ENCODE peak calls at places on chromosomes 2 and 18, in seven cellular contexts. W, Z, C, F, H, T and Q are unnamed samples.

GRCh38 chr2:112740522-112740921 is 19.7 kb downstream of the NT5DC4 start:
- DNase-seq in W (no peak), Z (no peak), C (no peak), F (no peak), H (no peak), T (no peak), Q (no peak)

GRCh38 chr18:47953471-47953931 is 23.0 kb upstream of the SMAD2 start:
- DNase-seq in W (no peak), Z (no peak), C (no peak), F (peak), H (no peak), T (no peak), Q (peak)

GRCh38 chr18:48833701-48834394 is 116.9 kb downstream of the SMAD7 start:
- DNase-seq in W (peak), Z (peak), C (no peak), F (no peak), H (no peak), T (peak), Q (no peak)

GRCh38 chr2:238601433-238602222 is 174.9 kb downstream of the ASB1 start:
- DNase-seq in W (peak), Z (no peak), C (no peak), F (no peak), H (no peak), T (peak), Q (no peak)

GRCh38 chr18:37409870-37410269 is 155.7 kb downstream of the CELF4 start:
- DNase-seq in W (no peak), Z (peak), C (no peak), F (peak), H (no peak), T (no peak), Q (peak)

GRCh38 chr18:13611616-13612110 is 114.7 kb downstream of the FAM210A start:
- DNase-seq in W (peak), Z (peak), C (no peak), F (peak), H (peak), T (peak), Q (peak)

GRCh38 chr2:133053541-133053940 is 383.5 kb upstream of the LYPD1 start:
- DNase-seq in W (no peak), Z (no peak), C (no peak), F (no peak), H (no peak), T (no peak), Q (no peak)

GRCh38 chr2:121626777-121627524 is 22.3 kb downstream of the CLASP1 start:
- DNase-seq in W (peak), Z (no peak), C (no peak), F (no peak), H (no peak), T (peak), Q (no peak)

GRCh38 chr2:156430978-156431358 is 5.2 kb upstream of the GPD2 start:
- DNase-seq in W (peak), Z (no peak), C (no peak), F (peak), H (no peak), T (peak), Q (peak)

GRCh38 chr2:61575447-61575859 is 37.3 kb upstream of the XPO1 start:
- DNase-seq in W (no peak), Z (no peak), C (no peak), F (no peak), H (no peak), T (no peak), Q (peak)

GRCh38 chr2:235054497-235054896 is 102.7 kb downstream of the SH3BP4 start:
- DNase-seq in W (no peak), Z (peak), C (no peak), F (no peak), H (no peak), T (no peak), Q (no peak)

GRCh38 chr2:14516844-14517243 is 115.7 kb upstream of the LRATD1 start:
- DNase-seq in W (peak), Z (no peak), C (no peak), F (peak), H (no peak), T (peak), Q (no peak)

GRCh38 chr2:118530976-118531375 is 316.5 kb downstream of the EN1 start:
- DNase-seq in W (no peak), Z (no peak), C (no peak), F (no peak), H (no peak), T (no peak), Q (peak)

GRCh38 chr2:20141056-20141762 is 83.7 kb downstream of the SDC1 start:
- DNase-seq in W (peak), Z (peak), C (no peak), F (no peak), H (no peak), T (peak), Q (peak)

GRCh38 chr18:11146238-11146946 is 3.0 kb downstream of the PIEZO2 start:
- DNase-seq in W (no peak), Z (peak), C (no peak), F (no peak), H (no peak), T (no peak), Q (peak)

DNA sequence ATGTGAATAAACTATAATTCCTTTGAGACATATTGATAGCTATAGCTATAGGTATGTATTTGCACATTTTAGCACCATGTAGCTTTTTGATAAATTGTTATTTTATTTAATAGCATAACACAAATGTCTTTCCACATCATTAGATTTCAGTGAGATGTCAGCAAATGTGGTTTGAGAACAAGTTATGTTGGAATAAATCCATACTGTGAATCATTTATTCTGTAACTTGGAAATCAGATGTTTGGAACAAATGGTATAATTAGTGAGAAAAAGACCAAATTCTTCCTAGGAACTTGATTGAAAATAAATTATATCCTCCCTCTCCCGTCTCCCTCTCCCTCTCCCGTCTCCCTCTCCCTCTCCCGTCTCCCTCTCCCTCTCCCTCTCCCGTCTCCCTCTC is 62.8 kb downstream of the NABP1 start:
- DNase-seq in W (no peak), Z (no peak), C (no peak), F (no peak), H (no peak), T (no peak), Q (no peak)
- H3K27ac ChIP-seq in W (no peak), Z (no peak), C (no peak), F (no peak), H (no peak), T (no peak), Q (no peak)

DNA sequence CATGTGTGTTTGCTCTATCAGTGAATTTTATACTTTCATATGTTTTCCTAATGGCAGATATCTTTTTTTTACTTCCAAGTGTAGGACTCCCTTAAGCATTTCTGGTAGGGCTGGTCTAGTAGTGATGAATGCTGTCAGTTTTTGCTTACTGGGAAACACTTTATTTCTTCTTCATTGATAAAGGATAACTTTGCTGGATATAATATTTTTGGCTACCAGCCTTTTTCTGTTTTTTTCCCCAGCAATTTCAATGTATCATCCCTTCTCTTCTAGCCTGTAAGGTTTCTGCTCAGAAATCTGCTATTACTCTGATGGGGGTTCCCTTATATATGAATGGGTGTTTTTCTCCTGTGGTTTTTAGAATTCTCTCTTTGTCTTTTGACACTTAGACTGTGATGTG is 980.6 kb upstream of the PIK3C3 start:
- DNase-seq in W (no peak), Z (no peak), C (no peak), F (no peak), H (no peak), T (no peak), Q (no peak)
- H3K23ac ChIP-seq in W (no peak), Z (no peak), C (no peak), F (no peak), H (no peak), T (no peak), Q (no peak)

GRCh38 chr2:171966688-171967087 is 33.1 kb upstream of the METAP1D start:
- DNase-seq in W (no peak), Z (no peak), C (no peak), F (no peak), H (no peak), T (no peak), Q (no peak)

GRCh38 chr2:171966268-171966667 is 33.5 kb upstream of the METAP1D start:
- DNase-seq in W (no peak), Z (no peak), C (no peak), F (no peak), H (no peak), T (no peak), Q (no peak)

GRCh38 chr2:171964328-171964727 is 35.4 kb upstream of the METAP1D start:
- DNase-seq in W (no peak), Z (no peak), C (no peak), F (no peak), H (no peak), T (no peak), Q (no peak)

GRCh38 chr2:171965238-171965637 is 34.5 kb upstream of the METAP1D start:
- DNase-seq in W (no peak), Z (no peak), C (no peak), F (no peak), H (no peak), T (no peak), Q (no peak)

GRCh38 chr2:171965661-171966060 is 34.1 kb upstream of the METAP1D start:
- DNase-seq in W (no peak), Z (no peak), C (no peak), F (no peak), H (no peak), T (no peak), Q (no peak)
- H4K8ac ChIP-seq in W (no peak), Z (no peak), C (no peak), F (no peak), H (no peak), T (no peak), Q (no peak)

GRCh38 chr2:160380000-160380570 is 113.5 kb downstream of the RBMS1 start:
- DNase-seq in W (no peak), Z (no peak), C (no peak), F (no peak), H (no peak), T (no peak), Q (no peak)
- H3K27ac ChIP-seq in W (peak), Z (no peak), C (no peak), F (no peak), H (no peak), T (no peak), Q (no peak)